ENCODE peak calls at places on chromosomes 5 and 9, in ten cellular contexts. V, J, L, F, G, O, R, Z, T and D are unnamed samples.

GRCh38 chr5:96942078-96942477 is 6.2 kb downstream of the LNPEP start:
- DNase-seq in J (no peak), V (no peak), R (no peak), G (no peak), O (no peak), F (no peak), Z (no peak), T (no peak), L (no peak), D (no peak)

GRCh38 chr9:128494743-128495124 is 9.8 kb upstream of the GLE1 start:
- DNase-seq in O (no peak), V (no peak), J (no peak), G (no peak), Z (no peak), F (no peak), L (no peak), R (no peak), T (peak), D (no peak)

GRCh38 chr9:115398313-115398650 is 280.3 kb upstream of the TNC start:
- DNase-seq in G (no peak), L (no peak), Z (no peak), F (no peak), V (no peak), R (no peak), J (no peak), O (no peak), T (no peak), D (no peak)

GRCh38 chr9:133103183-133103986 is 17.7 kb downstream of the RALGDS start:
- DNase-seq in V (peak), J (peak), T (peak), Z (peak), F (peak), O (peak), G (peak), R (peak), L (peak), D (peak)

GRCh38 chr5:10192309-10192708 is 57.4 kb downstream of the ATPSCKMT start:
- DNase-seq in G (peak), Z (no peak), V (no peak), T (no peak), L (no peak), F (no peak), J (peak), O (no peak), R (no peak), D (peak)

GRCh38 chr9:130368631-130369103 is 76.1 kb upstream of the ASS1 start:
- DNase-seq in F (peak), L (peak), Z (no peak), R (no peak), T (no peak), O (peak), V (no peak), J (no peak), G (peak), D (peak)

GRCh38 chr9:113886471-113886870 is 10.4 kb downstream of the ZNF618 start:
- DNase-seq in Z (no peak), V (no peak), O (no peak), L (no peak), R (no peak), F (no peak), G (peak), J (peak), T (no peak), D (peak)

GRCh38 chr5:149550608-149551226 is 522 bp downstream of the CSNK1A1 start:
- DNase-seq in R (no peak), F (no peak), J (no peak), O (no peak), G (no peak), L (no peak), V (no peak), T (peak), Z (no peak), D (peak)

GRCh38 chr9:106874657-106875056 is 11.7 kb downstream of the ZNF462 start:
- DNase-seq in Z (no peak), R (no peak), J (peak), V (no peak), T (no peak), O (no peak), F (no peak), L (no peak), G (peak), D (no peak)

GRCh38 chr5:175321927-175322532 is 122.0 kb downstream of the DRD1 start:
- DNase-seq in J (peak), G (peak), T (peak), O (peak), L (peak), R (peak), V (peak), F (peak), Z (peak), D (no peak)

GRCh38 chr9:124698265-124698664 is 72.8 kb downstream of the NR6A1 start:
- DNase-seq in J (peak), T (no peak), O (no peak), L (no peak), G (peak), F (no peak), Z (no peak), V (no peak), R (no peak), D (peak)

GRCh38 chr5:36877667-36878420 is 1.3 kb downstream of the NIPBL start:
- DNase-seq in Z (peak), F (no peak), J (peak), V (peak), G (peak), T (no peak), O (no peak), L (peak), R (no peak), D (peak)

GRCh38 chr5:68225911-68226563 is 10.5 kb downstream of the PIK3R1 start:
- DNase-seq in O (no peak), L (no peak), Z (no peak), V (no peak), F (no peak), J (no peak), G (no peak), R (no peak), T (peak), D (no peak)

GRCh38 chr5:37664551-37664950 is 175.3 kb downstream of the GDNF start:
- DNase-seq in T (no peak), G (no peak), V (no peak), L (no peak), F (no peak), R (no peak), O (no peak), Z (no peak), J (no peak), D (no peak)

GRCh38 chr5:135376961-135377621 is 21.9 kb downstream of the MACROH2A1 start:
- DNase-seq in J (no peak), Z (peak), F (peak), G (no peak), T (no peak), R (no peak), V (no peak), L (peak), O (peak), D (no peak)